ENCODE peak calls at places on chromosome 11, in four cellular contexts. F is stimulated activated CD4-positive, alpha-beta T cell treated with anti-CD3 and anti-CD28 coated beads, Interleukin-2, amount 100 ng/mL, for 4 hours; G is NCI-H774; D is T47D. Y is an unnamed sample.

GRCh38 chr11:118175600-118176399 is 639 bp downstream of the SCN2B start:
- DNase-seq in G (no peak), F (no peak), D (no peak), Y (no peak)

GRCh38 chr11:117201516-117201866 is 2.3 kb downstream of the TAGLN start:
- DNase-seq in G (no peak), D (no peak), F (no peak), Y (no peak)

GRCh38 chr11:27217948-27218410 is 145.0 kb downstream of the CCDC34 start:
- DNase-seq in F (no peak), G (no peak), D (no peak), Y (no peak)

GRCh38 chr11:121063728-121064127 is 37.3 kb upstream of the TECTA start:
- DNase-seq in G (no peak), D (no peak), F (no peak), Y (no peak)

GRCh38 chr11:112596324-112596723 is 335.7 kb upstream of the PLET1 start:
- DNase-seq in G (no peak), F (no peak), D (no peak), Y (no peak)

GRCh38 chr11:127639916-127640315 is 639.3 kb upstream of the KIRREL3 start:
- DNase-seq in F (no peak), G (no peak), D (no peak), Y (no peak)

GRCh38 chr11:118921121-118921928 is 4.4 kb downstream of the BCL9L start:
- DNase-seq in G (no peak), F (no peak), D (no peak), Y (no peak)

GRCh38 chr11:110900426-110900825 is 188.2 kb upstream of the ARHGAP20 start:
- DNase-seq in F (no peak), D (no peak), G (no peak), Y (no peak)

GRCh38 chr11:123653997-123654565 is 343 bp downstream of the SCN3B start:
- DNase-seq in D (no peak), G (peak), F (no peak), Y (no peak)

GRCh38 chr11:126992065-126992803 is 8.3 kb downstream of the KIRREL3 start:
- DNase-seq in D (no peak), F (no peak), G (no peak), Y (peak)

GRCh38 chr11:130180491-130180890 is 20.9 kb downstream of the ST14 start:
- DNase-seq in G (no peak), F (no peak), D (no peak), Y (no peak)

GRCh38 chr11:95933594-95933993 is 9.7 kb upstream of the MTMR2 start:
- DNase-seq in F (no peak), G (no peak), D (no peak), Y (no peak)

GRCh38 chr11:103433380-103433779 is 324.2 kb downstream of the DYNC2H1 start:
- DNase-seq in F (no peak), D (peak), G (no peak), Y (peak)

Y was measured in fibroblast of the conjunctiva.